ENCODE peak calls at places on chromosomes 7 and 10, in seven cellular contexts. W, B, D, R, Y, S and Z are unnamed samples.

GRCh38 chr10:124527996-124528395 is 66.4 kb downstream of the LHPP start:
- DNase-seq in Y (no peak), D (no peak), W (no peak), B (no peak), S (no peak), R (no peak), Z (no peak)

GRCh38 chr7:89837515-89837914 is 316.8 kb upstream of the STEAP1 start:
- DNase-seq in R (peak), D (no peak), Y (no peak), S (no peak), W (no peak), B (no peak), Z (peak)

GRCh38 chr10:21278491-21279216 is 246.8 kb downstream of the SKIDA1 start:
- DNase-seq in Y (peak), D (peak), W (peak), S (peak), B (peak), R (no peak), Z (peak)

GRCh38 chr7:111159426-111159825 is 68.5 kb downstream of the LRRN3 start:
- DNase-seq in R (no peak), W (no peak), Y (no peak), D (no peak), B (no peak), S (no peak), Z (no peak)

GRCh38 chr7:131625817-131626372 is 69.5 kb upstream of the PODXL start:
- DNase-seq in S (no peak), D (no peak), R (no peak), Y (no peak), W (no peak), B (no peak), Z (no peak)

GRCh38 chr10:110209926-110210662 is 2.7 kb downstream of the MXI1 start:
- DNase-seq in Y (no peak), D (peak), W (peak), B (no peak), S (peak), R (peak), Z (peak)

GRCh38 chr7:23292623-23293022 is 6.5 kb upstream of the MALSU1 start:
- DNase-seq in Y (no peak), S (no peak), R (no peak), W (no peak), B (no peak), D (no peak), Z (no peak)

GRCh38 chr7:44958645-44959344 is 20.0 kb downstream of the MYO1G start:
- DNase-seq in R (no peak), Y (no peak), D (no peak), S (no peak), W (no peak), B (no peak), Z (no peak)

GRCh38 chr7:155962191-155962967 is 150.1 kb upstream of the SHH start:
- DNase-seq in Y (peak), W (no peak), D (no peak), B (no peak), R (no peak), S (no peak), Z (no peak)

GRCh38 chr10:106435081-106435480 is 729.4 kb downstream of the SORCS1 start:
- DNase-seq in B (no peak), Y (no peak), W (no peak), D (no peak), R (no peak), S (no peak), Z (no peak)

GRCh38 chr10:56116684-56117083 is 244.4 kb downstream of the ZWINT start:
- DNase-seq in S (no peak), D (no peak), B (no peak), W (no peak), R (no peak), Y (peak), Z (peak)

GRCh38 chr7:134468054-134468453 is 9.2 kb upstream of the AKR1B1 start:
- DNase-seq in Y (no peak), W (no peak), B (no peak), R (no peak), S (no peak), D (no peak), Z (no peak)

GRCh38 chr10:11213156-11213555 is 195.5 kb downstream of the CELF2 start:
- DNase-seq in S (no peak), R (peak), B (no peak), W (no peak), Y (no peak), D (no peak), Z (no peak)

GRCh38 chr10:47264797-47265281 is 35.2 kb upstream of the GDF10 start:
- DNase-seq in D (no peak), Y (no peak), B (peak), S (no peak), W (peak), R (no peak), Z (no peak)